ENCODE peak calls at places on chromosomes 5 and 9, in six cellular contexts. Q is sciatic nerve, Z is posterior cingulate gyrus, U is NB4, M is activated T-helper 1 cell treated with Interleukin-2 at 50 U/mL for 16 hours, T is AG09309. I is an unnamed sample.

GRCh38 chr5:131357739-131358561 is 94.1 kb downstream of the CDC42SE2 start:
- DNase-seq in Q (no peak), Z (peak; percentile 21), U (no peak), M (no peak), T (no peak), I (no peak)

GRCh38 chr5:172858990-172859811 is 25.1 kb downstream of the ERGIC1 start:
- DNase-seq in Q (no peak), Z (no peak), U (no peak), M (no peak), T (no peak), I (no peak)

GRCh38 chr5:56064984-56065383 is 70.2 kb upstream of the IL6ST start:
- DNase-seq in Q (no peak), Z (no peak), U (no peak), M (no peak), T (no peak), I (no peak)

GRCh38 chr5:10145922-10146321 is 103.8 kb downstream of the ATPSCKMT start:
- DNase-seq in Q (no peak), Z (no peak), U (peak; percentile 70), M (no peak), T (peak; percentile 33), I (peak; percentile 4)

GRCh38 chr5:150540042-150540441 is 32.1 kb downstream of the NDST1 start:
- DNase-seq in Q (no peak), Z (no peak), U (no peak), M (no peak), T (no peak), I (no peak)

GRCh38 chr9:26243722-26244121 is 565.5 kb upstream of the TUSC1 start:
- DNase-seq in Q (no peak), Z (no peak), U (no peak), M (no peak), T (peak; percentile 43), I (no peak)

GRCh38 chr5:64384761-64385160 is 121.1 kb upstream of the RGS7BP start:
- DNase-seq in Q (no peak), Z (no peak), U (peak; percentile 34), M (no peak), T (no peak), I (no peak)

GRCh38 chr5:88092358-88092757 is 176.3 kb downstream of the TMEM161B start:
- DNase-seq in Q (no peak), Z (no peak), U (no peak), M (no peak), T (no peak), I (no peak)

GRCh38 chr9:2125909-2126308 is 110.8 kb downstream of the SMARCA2 start:
- DNase-seq in Q (no peak), Z (no peak), U (peak; percentile 21), M (no peak), T (no peak), I (no peak)

GRCh38 chr5:151026674-151027073 is 6.3 kb downstream of the GPX3 start:
- DNase-seq in Q (no peak), Z (no peak), U (no peak), M (no peak), T (no peak), I (no peak)

GRCh38 chr9:107667269-107667681 is 177.7 kb upstream of the KLF4 start:
- DNase-seq in Q (no peak), Z (no peak), U (no peak), M (no peak), T (no peak), I (no peak)

GRCh38 chr9:131747352-131747751 is 7.5 kb upstream of the RAPGEF1 start:
- DNase-seq in Q (no peak), Z (no peak), U (peak; percentile 85), M (no peak), T (peak; percentile 47), I (no peak)

GRCh38 chr9:69433426-69433825 is 108.4 kb downstream of the ENTREP1 start:
- DNase-seq in Q (no peak), Z (no peak), U (no peak), M (no peak), T (no peak), I (no peak)

GRCh38 chr5:16446993-16447392 is 18.6 kb downstream of the ZNF622 start:
- DNase-seq in Q (no peak), Z (no peak), U (peak; percentile 11), M (no peak), T (no peak), I (no peak)

GRCh38 chr9:121821326-121821725 is 169.9 kb downstream of the DAB2IP start:
- DNase-seq in Q (no peak), Z (no peak), U (no peak), M (no peak), T (no peak), I (no peak)

GRCh38 chr5:88786789-88787188 is 96.2 kb downstream of the MEF2C start:
- DNase-seq in Q (no peak), Z (no peak), U (no peak), M (no peak), T (no peak), I (no peak)

GRCh38 chr9:4904322-4905134 is 80.5 kb upstream of the JAK2 start:
- DNase-seq in Q (no peak), Z (no peak), U (peak; percentile 31), M (no peak), T (peak; percentile 89), I (no peak)

GRCh38 chr5:90878081-90878480 is 319.5 kb downstream of the ADGRV1 start:
- DNase-seq in Q (no peak), Z (no peak), U (no peak), M (no peak), T (no peak), I (no peak)

GRCh38 chr5:53027913-53028312 is 38.8 kb downstream of the ITGA2 start:
- DNase-seq in Q (no peak), Z (no peak), U (no peak), M (no peak), T (no peak), I (no peak)

GRCh38 chr5:99320461-99320860 is 391.7 kb upstream of the CHD1 start:
- DNase-seq in Q (no peak), Z (no peak), U (peak; percentile 16), M (no peak), T (no peak), I (no peak)

GRCh38 chr5:169805937-169806700 is 169.0 kb downstream of the DOCK2 start:
- DNase-seq in Q (no peak), Z (no peak), U (no peak), M (no peak), T (no peak), I (no peak)

GRCh38 chr9:107188376-107188775 is 94.7 kb upstream of the RAD23B start:
- DNase-seq in Q (no peak), Z (no peak), U (no peak), M (no peak), T (no peak), I (no peak)

GRCh38 chr9:132032584-132032945 is 47.1 kb downstream of the MED27 start:
- DNase-seq in Q (no peak), Z (no peak), U (peak; percentile 21), M (no peak), T (no peak), I (no peak)

GRCh38 chr9:107536462-107536861 is 46.9 kb upstream of the KLF4 start:
- DNase-seq in Q (no peak), Z (no peak), U (no peak), M (no peak), T (no peak), I (no peak)

GRCh38 chr9:104906441-104907277 is 21.3 kb downstream of the ABCA1 start:
- DNase-seq in Q (no peak), Z (no peak), U (no peak), M (no peak), T (peak; percentile 68), I (no peak)

GRCh38 chr9:419571-420156 is 205.0 kb downstream of the DOCK8 start:
- DNase-seq in Q (no peak), Z (no peak), U (no peak), M (no peak), T (no peak), I (no peak)

GRCh38 chr5:71860048-71860447 is 141.0 kb downstream of the CARTPT start:
- DNase-seq in Q (no peak), Z (no peak), U (no peak), M (no peak), T (no peak), I (no peak)

GRCh38 chr5:14097998-14098471 is 45.1 kb upstream of the TRIO start:
- DNase-seq in Q (no peak), Z (no peak), U (no peak), M (no peak), T (peak; percentile 92), I (no peak)

GRCh38 chr5:126780165-126780827 is 3.4 kb downstream of the LMNB1 start:
- DNase-seq in Q (no peak), Z (peak; percentile 19), U (peak; percentile 86), M (peak; percentile 10), T (peak; percentile 45), I (peak; percentile 37)

GRCh38 chr5:83370957-83371356 is 100.6 kb upstream of the VCAN start:
- DNase-seq in Q (no peak), Z (no peak), U (no peak), M (no peak), T (no peak), I (no peak)

GRCh38 chr5:37921452-37921851 is 81.6 kb upstream of the GDNF start:
- DNase-seq in Q (no peak), Z (no peak), U (peak; percentile 45), M (no peak), T (no peak), I (no peak)

GRCh38 chr5:73189816-73190451 is 16.9 kb downstream of the TMEM174 start:
- DNase-seq in Q (no peak), Z (no peak), U (no peak), M (no peak), T (peak; percentile 41), I (no peak)

GRCh38 chr9:121483049-121483448 is 16.6 kb downstream of the GGTA1 start:
- DNase-seq in Q (no peak), Z (no peak), U (peak; percentile 25), M (no peak), T (no peak), I (no peak)

GRCh38 chr9:94993141-94993820 is 266.8 kb downstream of the AOPEP start:
- DNase-seq in Q (no peak), Z (no peak), U (no peak), M (no peak), T (peak; percentile 73), I (no peak)

GRCh38 chr5:10548418-10549122 is 15.3 kb upstream of the ANKRD33B start:
- DNase-seq in Q (no peak), Z (no peak), U (no peak), M (no peak), T (no peak), I (no peak)

I was measured in CD4-positive, CD25-positive, alpha-beta regulatory T cell.